ENCODE peak calls at places on chromosomes 12 and 14, in seven cellular contexts. A, Q, J, C, G, B and W are unnamed samples.

GRCh38 chr14:61761557-61761956 is 663 bp upstream of the SNAPC1 start:
- DNase-seq in C (no peak), G (no peak), A (no peak), B (no peak), J (no peak), Q (no peak), W (no peak)

GRCh38 chr12:116539905-116540482 is 19.2 kb upstream of the MAP1LC3B2 start:
- DNase-seq in A (no peak), G (no peak), Q (peak), B (no peak), J (peak), C (no peak), W (no peak)

GRCh38 chr12:5784626-5785130 is 160.4 kb downstream of the ANO2 start:
- DNase-seq in Q (no peak), G (no peak), B (no peak), J (no peak), C (no peak), A (no peak), W (no peak)

GRCh38 chr12:126248871-126249403 is 1183.7 kb downstream of the AACS start:
- DNase-seq in C (no peak), Q (no peak), G (no peak), B (no peak), A (no peak), J (no peak), W (no peak)

GRCh38 chr12:113400362-113400761 is 3.3 kb downstream of the SDS start:
- DNase-seq in Q (no peak), A (no peak), B (no peak), J (no peak), C (no peak), G (no peak), W (no peak)

GRCh38 chr12:120855823-120856589 is 48.2 kb downstream of the SPPL3 start:
- DNase-seq in Q (no peak), B (no peak), J (peak), G (no peak), A (no peak), C (no peak), W (no peak)

GRCh38 chr14:96105921-96106441 is 66.8 kb downstream of the C14orf132 start:
- DNase-seq in C (no peak), G (no peak), Q (no peak), B (no peak), J (peak), A (no peak), W (no peak)

GRCh38 chr12:120457133-120457532 is 10.9 kb downstream of the GATC start:
- DNase-seq in J (no peak), Q (no peak), B (no peak), G (no peak), C (no peak), A (no peak), W (no peak)

GRCh38 chr12:85963322-85963721 is 89.2 kb downstream of the NTS start:
- DNase-seq in Q (no peak), C (no peak), A (no peak), G (no peak), B (no peak), J (no peak), W (no peak)

GRCh38 chr12:39905152-39905551 is 200.7 kb downstream of the SLC2A13 start:
- DNase-seq in G (no peak), A (peak), B (no peak), J (peak), C (no peak), Q (peak), W (no peak)

GRCh38 chr12:32896438-32897275 is at the start of gene PKP2:
- DNase-seq in A (no peak), J (no peak), Q (no peak), C (peak), B (peak), G (peak), W (peak)
- TF ChIP-seq CTCF in A (no peak), J (no peak), Q (no peak), C (no peak), B (no peak), G (no peak), W (no peak)

GRCh38 chr12:65168606-65169310 is 625 bp upstream of the LEMD3 start:
- DNase-seq in G (peak), A (no peak), J (no peak), C (no peak), B (no peak), Q (no peak), W (no peak)
- TF ChIP-seq CTCF in G (no peak), A (no peak), J (no peak), C (no peak), B (no peak), Q (no peak), W (no peak)

DNA sequence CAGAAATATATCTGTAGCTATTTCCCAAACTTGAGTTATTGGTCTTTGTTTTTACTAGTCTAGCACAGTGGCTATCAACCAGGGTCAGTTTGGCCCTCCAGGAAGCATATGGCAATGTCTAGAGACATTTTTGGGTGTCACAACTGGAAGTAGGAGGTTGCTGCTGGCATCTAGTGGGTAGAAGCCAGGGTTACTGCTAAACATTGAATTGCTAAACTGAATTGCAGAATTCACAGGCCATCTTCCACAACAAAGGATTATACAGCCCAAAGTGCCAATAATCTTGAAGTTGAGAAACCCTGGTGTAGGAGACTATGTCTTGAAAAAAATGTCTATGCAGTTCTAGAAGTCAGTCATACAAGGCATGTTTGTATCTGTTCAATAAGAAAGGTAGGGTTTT is 27.7 kb downstream of the ARHGAP5 start:
- DNase-seq in A (no peak), C (no peak), G (no peak), J (peak), Q (no peak), B (no peak), W (no peak)
- TF ChIP-seq CTCF in A (no peak), C (no peak), G (no peak), J (no peak), Q (peak), B (no peak), W (no peak)

DNA sequence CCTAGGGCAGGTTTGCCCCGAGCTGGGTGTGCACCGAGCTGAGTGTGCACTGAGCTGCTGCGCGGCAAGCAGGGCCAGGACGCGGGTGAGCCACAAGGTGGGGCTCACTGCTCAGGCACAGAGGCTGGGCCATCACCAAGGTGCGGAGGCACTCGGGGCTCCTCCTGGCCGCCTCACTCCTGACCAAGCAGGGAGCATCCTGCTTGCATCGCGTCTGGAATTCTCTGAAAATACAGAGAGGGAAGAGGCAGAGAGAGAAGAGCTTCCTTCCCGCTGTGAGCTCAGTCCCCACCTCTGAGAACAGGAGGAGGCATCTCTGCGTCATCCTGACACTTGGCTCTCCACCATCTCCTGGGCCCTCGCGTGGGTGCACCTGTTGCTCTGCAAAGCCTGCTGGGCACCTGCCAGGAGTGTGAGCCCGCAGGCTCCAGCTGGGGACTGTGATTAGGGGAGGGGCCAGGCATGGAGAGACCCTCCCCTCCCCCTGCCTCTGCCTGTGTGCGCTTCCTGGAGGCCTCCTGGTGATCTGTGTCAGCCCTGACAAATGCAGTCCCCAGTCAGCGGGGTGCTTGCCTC is 116.3 kb downstream of the GLT1D1 start:
- DNase-seq in G (no peak), B (peak), Q (no peak), J (no peak), A (no peak), C (no peak), W (peak)
- TF ChIP-seq CTCF in G (peak), B (peak), Q (no peak), J (no peak), A (no peak), C (no peak), W (peak)

DNA sequence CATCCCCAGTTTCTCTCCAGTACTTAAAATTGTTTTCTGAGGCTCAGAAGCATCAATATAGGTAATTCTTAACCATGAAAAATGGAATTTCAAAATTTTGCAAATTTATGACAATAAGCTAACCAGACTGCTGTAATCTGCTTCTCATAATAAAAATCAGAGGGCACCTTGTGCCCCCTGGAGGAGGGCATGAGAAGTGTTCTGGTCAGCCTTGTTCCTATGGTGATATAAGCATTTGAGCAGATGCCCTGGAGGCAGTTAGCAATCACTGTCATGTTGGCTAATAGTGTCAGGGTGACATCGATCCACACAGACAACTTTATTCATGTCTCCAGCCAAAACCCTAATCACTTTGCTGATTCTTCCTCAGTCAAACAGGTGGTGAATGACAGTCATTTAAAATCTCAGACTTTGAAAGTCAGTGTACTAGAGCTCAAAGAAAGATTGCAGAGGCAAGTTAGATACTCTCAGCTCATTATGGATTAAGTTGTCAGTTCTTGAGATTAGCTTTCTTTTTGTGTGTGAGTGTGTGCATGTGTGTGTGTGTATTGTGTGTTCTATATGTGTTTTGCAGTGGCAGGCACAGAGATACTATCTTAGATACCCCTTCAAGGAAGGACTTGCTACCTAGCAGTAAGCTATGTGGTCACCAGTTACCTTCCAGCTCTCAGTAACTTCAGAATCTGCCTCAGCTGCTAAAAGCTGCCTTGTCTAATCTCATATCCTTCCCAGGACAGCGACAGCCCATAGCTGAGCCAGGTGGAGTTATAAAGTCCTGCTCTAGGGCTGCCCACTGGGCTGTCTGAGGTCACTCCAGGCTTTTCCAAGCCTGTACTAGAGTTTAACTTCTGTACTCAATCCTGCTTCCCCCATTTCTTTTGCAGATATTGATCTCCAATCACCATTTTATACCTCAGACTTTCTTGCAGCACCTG is 942.8 kb downstream of the GALC start:
- DNase-seq in Q (peak), J (peak), C (no peak), A (peak), G (peak), B (no peak), W (peak)
- TF ChIP-seq CTCF in Q (peak), J (peak), C (no peak), A (peak), G (peak), B (peak), W (peak)

DNA sequence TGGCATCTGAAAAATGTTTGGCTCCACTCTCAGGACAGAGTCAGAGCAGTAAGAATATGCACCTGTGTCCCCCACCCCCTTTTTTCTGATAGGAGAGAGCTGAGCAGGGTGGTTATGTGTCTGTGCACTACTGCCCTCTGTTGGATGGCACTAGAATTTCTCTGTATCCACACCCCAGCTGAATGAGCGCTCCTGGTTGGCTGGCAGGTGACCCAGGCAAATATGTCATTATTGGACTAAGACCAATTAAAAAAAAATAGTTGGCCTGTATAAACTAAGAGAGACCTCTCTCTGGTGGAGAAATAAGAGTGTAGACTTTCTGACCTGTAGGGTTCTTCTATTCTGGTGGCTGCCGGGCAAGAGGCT is 107.0 kb downstream of the PTCSC3 start:
- DNase-seq in A (no peak), Q (peak), G (peak), B (no peak), J (peak), C (peak), W (peak)
- TF ChIP-seq CTCF in A (peak), Q (peak), G (peak), B (peak), J (peak), C (peak), W (peak)

GRCh38 chr12:131834798-131835615 is 6.8 kb downstream of the MMP17 start:
- DNase-seq in G (no peak), C (no peak), Q (no peak), A (no peak), J (no peak), B (no peak), W (no peak)

GRCh38 chr12:131835616-131836171 is 7.5 kb downstream of the MMP17 start:
- DNase-seq in G (no peak), A (no peak), J (no peak), Q (no peak), C (no peak), B (no peak), W (no peak)

GRCh38 chr12:131833896-131834641 is 5.9 kb downstream of the MMP17 start:
- DNase-seq in B (no peak), J (no peak), G (no peak), C (no peak), Q (peak), A (no peak), W (no peak)

GRCh38 chr12:131836714-131837397 is 8.7 kb downstream of the MMP17 start:
- DNase-seq in A (no peak), J (no peak), Q (no peak), B (no peak), G (no peak), C (no peak), W (no peak)

DNA sequence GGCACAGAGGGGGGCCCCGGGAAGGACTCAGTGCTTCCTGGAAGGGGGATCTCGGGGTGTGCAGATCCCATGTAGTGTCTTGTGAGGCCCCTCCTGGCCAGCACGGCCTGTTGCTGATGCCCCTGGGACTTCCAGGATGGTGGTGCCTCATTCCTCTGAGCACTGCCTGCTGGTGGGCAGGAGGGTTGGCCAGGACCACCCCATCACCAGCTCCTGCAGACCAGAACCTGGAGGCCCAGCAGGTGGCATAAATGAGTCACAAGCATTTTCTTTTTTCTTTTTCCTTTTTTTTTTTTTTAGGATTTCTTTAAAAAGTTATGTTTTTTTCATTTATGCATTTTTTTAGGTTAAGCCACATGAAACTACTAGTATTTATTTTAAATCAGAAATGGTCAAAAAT is 8.0 kb downstream of the MMP17 start:
- DNase-seq in A (no peak), C (no peak), G (no peak), J (no peak), Q (no peak), B (no peak), W (no peak)
- TF ChIP-seq CTCF in A (peak), C (peak), G (no peak), J (peak), Q (peak), B (peak), W (peak)